ENCODE peak calls at places on chromosomes 12 and 14, in nine cellular contexts. I is T-helper 2 cell; Y is globus pallidus; A is Peyer's patch; R is stimulated activated CD4-positive, alpha-beta T cell treated with anti-CD3 and anti-CD28 coated beads, Interleukin-1b, Interleukin-23, amount 100 ng/mL, for 1 hour; U is posterior cingulate gyrus; V is CD8-positive, alpha-beta memory T cell; J is NCI-H82; M is MCF 10A. Q is an unnamed sample.

GRCh38 chr12:6947615-6948014 is 3.5 kb upstream of the PTPN6 start:
- DNase-seq in I (no peak), Y (no peak), A (peak; percentile 26), R (no peak), U (peak; percentile 39), V (no peak), J (no peak), M (no peak), Q (no peak)

GRCh38 chr14:31265701-31266398 is 58.3 kb upstream of the HECTD1 start:
- DNase-seq in I (no peak), Y (no peak), A (no peak), R (no peak), U (no peak), V (no peak), J (no peak), M (peak; percentile 28), Q (no peak)

GRCh38 chr14:61454545-61454944 is 133.2 kb downstream of the PRKCH start:
- DNase-seq in I (no peak), Y (no peak), A (no peak), R (no peak), U (no peak), V (no peak), J (peak; percentile 23), M (no peak), Q (no peak)

GRCh38 chr12:58346032-58346632 is 404.8 kb downstream of the ATP23 start:
- DNase-seq in I (peak; percentile 34), Y (peak; percentile 8), A (no peak), R (no peak), U (no peak), V (no peak), J (peak; percentile 62), M (peak; percentile 45), Q (no peak)

GRCh38 chr14:99822166-99822527 is 28.9 kb downstream of the EML1 start:
- DNase-seq in I (no peak), Y (no peak), A (no peak), R (no peak), U (no peak), V (no peak), J (no peak), M (no peak), Q (no peak)

GRCh38 chr12:17017402-17017801 is 411.4 kb upstream of the LMO3 start:
- DNase-seq in I (no peak), Y (no peak), A (no peak), R (no peak), U (no peak), V (no peak), J (no peak), M (peak; percentile 24), Q (no peak)

GRCh38 chr12:102483466-102483865 is 3.1 kb upstream of the IGF1 start:
- DNase-seq in I (peak; percentile 39), Y (no peak), A (no peak), R (no peak), U (no peak), V (no peak), J (no peak), M (no peak), Q (no peak)

GRCh38 chr12:52216107-52216506 is 16.9 kb upstream of the KRT7 start:
- DNase-seq in I (no peak), Y (no peak), A (peak; percentile 11), R (no peak), U (no peak), V (no peak), J (no peak), M (no peak), Q (no peak)

GRCh38 chr12:86179855-86180254 is 76.3 kb downstream of the MGAT4C start:
- DNase-seq in I (no peak), Y (no peak), A (no peak), R (no peak), U (no peak), V (no peak), J (no peak), M (no peak), Q (no peak)

GRCh38 chr12:116276433-116277216 is 868 bp downstream of the MED13L start:
- DNase-seq in I (peak; percentile 83), Y (peak; percentile 70), A (peak; percentile 85), R (no peak), U (peak; percentile 85), V (peak; percentile 66), J (peak; percentile 75), M (peak; percentile 76), Q (peak; percentile 63)

GRCh38 chr12:19849208-19849607 is 409.9 kb downstream of the AEBP2 start:
- DNase-seq in I (no peak), Y (no peak), A (no peak), R (no peak), U (no peak), V (no peak), J (no peak), M (no peak), Q (no peak)

GRCh38 chr14:51735851-51736250 is 84.1 kb downstream of the FRMD6 start:
- DNase-seq in I (no peak), Y (no peak), A (no peak), R (no peak), U (no peak), V (no peak), J (no peak), M (no peak), Q (no peak)

GRCh38 chr12:70178038-70178437 is 65.2 kb upstream of the CNOT2 start:
- DNase-seq in I (no peak), Y (peak; percentile 88), A (no peak), R (no peak), U (no peak), V (no peak), J (peak; percentile 28), M (no peak), Q (no peak)

GRCh38 chr12:114131824-114132223 is 165.7 kb upstream of the RBM19 start:
- DNase-seq in I (no peak), Y (no peak), A (no peak), R (no peak), U (no peak), V (no peak), J (no peak), M (no peak), Q (no peak)

GRCh38 chr12:10364839-10365681 is 24.8 kb downstream of the KLRK1 start:
- DNase-seq in I (peak; percentile 87), Y (peak; percentile 87), A (peak; percentile 71), R (no peak), U (peak; percentile 76), V (peak; percentile 77), J (no peak), M (peak; percentile 83), Q (peak; percentile 40)

GRCh38 chr14:52051861-52052260 is 17.0 kb downstream of the NID2 start:
- DNase-seq in I (no peak), Y (no peak), A (no peak), R (no peak), U (no peak), V (no peak), J (no peak), M (no peak), Q (no peak)

GRCh38 chr14:103931422-103931821 is 3.2 kb downstream of the TDRD9 start:
- DNase-seq in I (peak; percentile 14), Y (no peak), A (no peak), R (no peak), U (no peak), V (no peak), J (no peak), M (no peak), Q (no peak)

GRCh38 chr12:76446090-76446489 is 97.9 kb upstream of the BBS10 start:
- DNase-seq in I (no peak), Y (no peak), A (no peak), R (no peak), U (no peak), V (no peak), J (no peak), M (no peak), Q (no peak)

GRCh38 chr14:95562892-95563685 is 28.2 kb downstream of the GLRX5 start:
- DNase-seq in I (no peak), Y (no peak), A (no peak), R (no peak), U (no peak), V (no peak), J (no peak), M (peak; percentile 14), Q (no peak)

GRCh38 chr14:99272669-99273024 is 650 bp upstream of the BCL11B start:
- DNase-seq in I (peak; percentile 39), Y (no peak), A (no peak), R (no peak), U (no peak), V (no peak), J (no peak), M (peak; percentile 43), Q (no peak)

GRCh38 chr14:93008381-93008780 is 85.4 kb downstream of the CHGA start:
- DNase-seq in I (no peak), Y (peak; percentile 74), A (no peak), R (no peak), U (peak; percentile 80), V (no peak), J (no peak), M (peak; percentile 31), Q (no peak)

GRCh38 chr12:52246720-52247621 is 13.9 kb downstream of the KRT7 start:
- DNase-seq in I (peak; percentile 87), Y (no peak), A (no peak), R (no peak), U (no peak), V (no peak), J (peak; percentile 69), M (peak; percentile 24), Q (no peak)

GRCh38 chr12:100982511-100983183 is 188.1 kb downstream of the ANO4 start:
- DNase-seq in I (no peak), Y (no peak), A (no peak), R (no peak), U (no peak), V (no peak), J (no peak), M (no peak), Q (no peak)

GRCh38 chr12:89140580-89141236 is 211.6 kb downstream of the DUSP6 start:
- DNase-seq in I (no peak), Y (no peak), A (no peak), R (no peak), U (peak; percentile 83), V (no peak), J (no peak), M (no peak), Q (no peak)

GRCh38 chr12:124923906-124924734 is 9.7 kb upstream of the UBC start:
- DNase-seq in I (no peak), Y (no peak), A (no peak), R (no peak), U (no peak), V (no peak), J (no peak), M (peak; percentile 92), Q (no peak)

GRCh38 chr12:110349521-110350151 is 53.9 kb downstream of the ANAPC7 start:
- DNase-seq in I (peak; percentile 89), Y (no peak), A (no peak), R (peak; percentile 4), U (peak; percentile 88), V (no peak), J (peak; percentile 41), M (no peak), Q (peak; percentile 10)